ENCODE peak calls at places on chromosomes 7 and 10, in nine cellular contexts. One of them, this sample, is unnamed.

GRCh38 chr10:129141492-129141891 is 325.5 kb upstream of the MGMT start:
- DNase-seq in substantia nigra: no peak
- DNase-seq in fibroblast of lung: no peak
- DNase-seq in IMR-90: no peak
- DNase-seq in psoas muscle: no peak
- DNase-seq in adrenal gland: no peak
- DNase-seq in tibial nerve: no peak
- DNase-seq in brain microvascular endothelial cell: no peak
- DNase-seq in HCT116: no peak
- DNase-seq in this sample: no peak

GRCh38 chr7:150569245-150569644 is 2.1 kb downstream of the GIMAP4 start:
- DNase-seq in brain microvascular endothelial cell: no peak
- DNase-seq in substantia nigra: no peak
- DNase-seq in IMR-90: no peak
- DNase-seq in psoas muscle: no peak
- DNase-seq in adrenal gland: no peak
- DNase-seq in HCT116: no peak
- DNase-seq in tibial nerve: no peak
- DNase-seq in fibroblast of lung: no peak
- DNase-seq in this sample: no peak

GRCh38 chr7:16668978-16669377 is 23.0 kb downstream of the BZW2 start:
- DNase-seq in fibroblast of lung: no peak
- DNase-seq in tibial nerve: no peak
- DNase-seq in adrenal gland: no peak
- DNase-seq in HCT116: no peak
- DNase-seq in brain microvascular endothelial cell: no peak
- DNase-seq in substantia nigra: no peak
- DNase-seq in psoas muscle: no peak
- DNase-seq in IMR-90: no peak
- DNase-seq in this sample: no peak

GRCh38 chr7:134520130-134520529 is 7.2 kb upstream of the AKR1B10 start:
- DNase-seq in brain microvascular endothelial cell: no peak
- DNase-seq in substantia nigra: no peak
- DNase-seq in HCT116: no peak
- DNase-seq in IMR-90: peak
- DNase-seq in adrenal gland: no peak
- DNase-seq in fibroblast of lung: no peak
- DNase-seq in psoas muscle: no peak
- DNase-seq in tibial nerve: no peak
- DNase-seq in this sample: no peak

GRCh38 chr7:145105561-145105960 is 269.7 kb upstream of the TPK1 start:
- DNase-seq in tibial nerve: no peak
- DNase-seq in IMR-90: no peak
- DNase-seq in psoas muscle: no peak
- DNase-seq in adrenal gland: no peak
- DNase-seq in fibroblast of lung: no peak
- DNase-seq in substantia nigra: no peak
- DNase-seq in brain microvascular endothelial cell: no peak
- DNase-seq in HCT116: no peak
- DNase-seq in this sample: no peak

GRCh38 chr10:77857272-77857671 is 69.3 kb downstream of the DLG5 start:
- DNase-seq in adrenal gland: peak
- DNase-seq in IMR-90: no peak
- DNase-seq in tibial nerve: no peak
- DNase-seq in brain microvascular endothelial cell: no peak
- DNase-seq in HCT116: no peak
- DNase-seq in fibroblast of lung: no peak
- DNase-seq in substantia nigra: no peak
- DNase-seq in psoas muscle: no peak
- DNase-seq in this sample: no peak

GRCh38 chr7:24192053-24192452 is 91.9 kb upstream of the NPY start:
- DNase-seq in IMR-90: peak
- DNase-seq in tibial nerve: no peak
- DNase-seq in psoas muscle: no peak
- DNase-seq in HCT116: no peak
- DNase-seq in substantia nigra: no peak
- DNase-seq in fibroblast of lung: peak
- DNase-seq in adrenal gland: no peak
- DNase-seq in brain microvascular endothelial cell: no peak
- DNase-seq in this sample: no peak

GRCh38 chr10:49768731-49769130 is 6.6 kb upstream of the OGDHL start:
- DNase-seq in brain microvascular endothelial cell: no peak
- DNase-seq in substantia nigra: no peak
- DNase-seq in HCT116: no peak
- DNase-seq in adrenal gland: no peak
- DNase-seq in tibial nerve: no peak
- DNase-seq in IMR-90: no peak
- DNase-seq in psoas muscle: no peak
- DNase-seq in fibroblast of lung: no peak
- DNase-seq in this sample: no peak

GRCh38 chr10:98365698-98366530 is 49.1 kb downstream of the PYROXD2 start:
- DNase-seq in substantia nigra: no peak
- DNase-seq in HCT116: no peak
- DNase-seq in fibroblast of lung: no peak
- DNase-seq in tibial nerve: no peak
- DNase-seq in IMR-90: no peak
- DNase-seq in psoas muscle: no peak
- DNase-seq in brain microvascular endothelial cell: no peak
- DNase-seq in adrenal gland: no peak
- DNase-seq in this sample: no peak

GRCh38 chr7:37267251-37267650 is 181.4 kb downstream of the ELMO1 start:
- DNase-seq in HCT116: no peak
- DNase-seq in tibial nerve: no peak
- DNase-seq in substantia nigra: no peak
- DNase-seq in psoas muscle: no peak
- DNase-seq in IMR-90: no peak
- DNase-seq in brain microvascular endothelial cell: no peak
- DNase-seq in fibroblast of lung: no peak
- DNase-seq in adrenal gland: no peak
- DNase-seq in this sample: no peak

GRCh38 chr10:27748586-27748985 is 3.0 kb upstream of the MKX start:
- DNase-seq in IMR-90: no peak
- DNase-seq in substantia nigra: no peak
- DNase-seq in psoas muscle: no peak
- DNase-seq in fibroblast of lung: no peak
- DNase-seq in adrenal gland: no peak
- DNase-seq in HCT116: no peak
- DNase-seq in tibial nerve: no peak
- DNase-seq in brain microvascular endothelial cell: no peak
- DNase-seq in this sample: no peak

GRCh38 chr7:50069613-50070012 is 23.4 kb downstream of the ZPBP start:
- DNase-seq in HCT116: no peak
- DNase-seq in substantia nigra: no peak
- DNase-seq in tibial nerve: no peak
- DNase-seq in brain microvascular endothelial cell: no peak
- DNase-seq in IMR-90: no peak
- DNase-seq in fibroblast of lung: peak
- DNase-seq in psoas muscle: peak
- DNase-seq in adrenal gland: peak
- DNase-seq in this sample: no peak

GRCh38 chr10:61810263-61810662 is 91.2 kb upstream of the ARID5B start:
- DNase-seq in tibial nerve: no peak
- DNase-seq in fibroblast of lung: no peak
- DNase-seq in substantia nigra: no peak
- DNase-seq in IMR-90: no peak
- DNase-seq in HCT116: no peak
- DNase-seq in adrenal gland: no peak
- DNase-seq in psoas muscle: no peak
- DNase-seq in brain microvascular endothelial cell: no peak
- DNase-seq in this sample: no peak

GRCh38 chr7:148442933-148443332 is 147.6 kb upstream of the C7orf33 start:
- DNase-seq in IMR-90: no peak
- DNase-seq in tibial nerve: no peak
- DNase-seq in brain microvascular endothelial cell: no peak
- DNase-seq in substantia nigra: no peak
- DNase-seq in fibroblast of lung: no peak
- DNase-seq in psoas muscle: no peak
- DNase-seq in HCT116: no peak
- DNase-seq in adrenal gland: no peak
- DNase-seq in this sample: no peak

GRCh38 chr10:67808706-67809105 is 29.3 kb downstream of the DNAJC12 start:
- DNase-seq in IMR-90: no peak
- DNase-seq in fibroblast of lung: no peak
- DNase-seq in HCT116: no peak
- DNase-seq in tibial nerve: no peak
- DNase-seq in psoas muscle: no peak
- DNase-seq in brain microvascular endothelial cell: no peak
- DNase-seq in adrenal gland: no peak
- DNase-seq in substantia nigra: no peak
- DNase-seq in this sample: no peak

GRCh38 chr10:77737608-77738007 is 100.0 kb upstream of the KCNMA1 start:
- DNase-seq in adrenal gland: no peak
- DNase-seq in IMR-90: peak
- DNase-seq in brain microvascular endothelial cell: peak
- DNase-seq in tibial nerve: no peak
- DNase-seq in psoas muscle: no peak
- DNase-seq in fibroblast of lung: peak
- DNase-seq in substantia nigra: no peak
- DNase-seq in HCT116: peak
- DNase-seq in this sample: no peak

GRCh38 chr10:66784796-66785195 is 141.0 kb upstream of the LRRTM3 start:
- DNase-seq in substantia nigra: no peak
- DNase-seq in IMR-90: peak
- DNase-seq in psoas muscle: no peak
- DNase-seq in HCT116: no peak
- DNase-seq in adrenal gland: no peak
- DNase-seq in tibial nerve: no peak
- DNase-seq in fibroblast of lung: peak
- DNase-seq in brain microvascular endothelial cell: no peak
- DNase-seq in this sample: no peak

GRCh38 chr7:16098585-16099179 is 322.7 kb downstream of the CRPPA start:
- DNase-seq in substantia nigra: no peak
- DNase-seq in fibroblast of lung: no peak
- DNase-seq in psoas muscle: no peak
- DNase-seq in tibial nerve: no peak
- DNase-seq in HCT116: peak
- DNase-seq in brain microvascular endothelial cell: no peak
- DNase-seq in adrenal gland: no peak
- DNase-seq in IMR-90: peak
- DNase-seq in this sample: no peak

GRCh38 chr10:26156019-26156418 is 60.6 kb upstream of the GAD2 start:
- DNase-seq in HCT116: no peak
- DNase-seq in tibial nerve: no peak
- DNase-seq in fibroblast of lung: no peak
- DNase-seq in brain microvascular endothelial cell: no peak
- DNase-seq in psoas muscle: no peak
- DNase-seq in IMR-90: no peak
- DNase-seq in adrenal gland: no peak
- DNase-seq in substantia nigra: no peak
- DNase-seq in this sample: no peak

DNA sequence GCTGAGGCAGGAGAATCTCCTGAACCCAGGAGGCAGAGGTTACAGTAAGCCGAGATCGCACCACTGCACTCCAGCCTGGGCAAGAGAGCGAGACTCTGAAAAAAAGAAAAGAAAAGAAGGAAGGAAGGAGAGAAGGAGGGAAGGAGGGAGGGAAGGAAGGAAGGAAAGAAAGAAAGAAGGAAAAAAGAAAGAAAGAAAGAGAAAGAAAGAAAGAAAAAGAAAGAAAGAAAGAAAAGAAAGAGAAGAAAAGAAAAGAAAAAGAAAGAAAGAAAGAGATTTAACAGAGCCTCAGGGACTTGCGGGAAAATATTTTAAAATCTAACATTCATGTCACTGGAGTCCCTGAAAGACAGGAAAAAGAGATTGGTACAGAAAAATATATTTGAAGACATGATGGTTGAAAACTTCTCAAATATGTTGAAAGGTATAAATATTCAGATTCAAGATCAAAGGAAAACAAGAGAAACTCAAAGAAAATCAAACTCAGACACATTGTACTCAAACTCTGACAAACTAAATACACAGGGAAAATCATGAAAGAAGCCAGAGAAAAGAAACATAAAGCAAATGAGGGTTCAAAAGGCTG is 25.3 kb upstream of the DNAAF5 start:
- DNase-seq in HCT116: no peak
- DNase-seq in tibial nerve: no peak
- DNase-seq in adrenal gland: no peak
- DNase-seq in IMR-90: no peak
- DNase-seq in psoas muscle: no peak
- DNase-seq in fibroblast of lung: no peak
- DNase-seq in brain microvascular endothelial cell: no peak
- DNase-seq in substantia nigra: no peak
- DNase-seq in this sample: no peak
- H3K27ac ChIP-seq in HCT116: no peak
- H3K27ac ChIP-seq in tibial nerve: no peak
- H3K27ac ChIP-seq in adrenal gland: no peak
- H3K27ac ChIP-seq in IMR-90: no peak
- H3K27ac ChIP-seq in psoas muscle: no peak
- H3K27ac ChIP-seq in fibroblast of lung: no peak
- H3K27ac ChIP-seq in brain microvascular endothelial cell: no peak
- H3K27ac ChIP-seq in substantia nigra: no peak
- H3K27ac ChIP-seq in this sample: no peak

DNA sequence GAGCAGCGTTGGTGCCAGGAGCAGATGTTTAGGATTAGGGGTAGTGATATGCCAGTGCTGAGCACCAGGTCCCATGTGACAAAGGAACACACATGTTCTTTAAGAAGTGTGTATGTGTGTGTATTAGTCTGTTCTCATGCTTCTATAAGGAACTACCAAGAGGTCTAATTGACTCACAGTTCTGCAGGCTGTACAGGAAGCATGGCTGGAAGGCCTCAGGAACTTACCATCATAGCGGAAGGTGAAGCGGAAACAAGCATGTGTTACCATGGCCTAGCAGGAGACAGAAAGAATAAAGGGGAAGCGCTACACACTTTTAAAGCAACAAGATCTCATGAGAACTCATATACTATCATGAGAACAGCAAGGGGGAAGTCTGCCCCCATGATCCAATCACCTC is 22.8 kb upstream of the PDZD8 start:
- DNase-seq in brain microvascular endothelial cell: no peak
- DNase-seq in substantia nigra: no peak
- DNase-seq in psoas muscle: no peak
- DNase-seq in tibial nerve: no peak
- DNase-seq in adrenal gland: no peak
- DNase-seq in IMR-90: no peak
- DNase-seq in fibroblast of lung: no peak
- DNase-seq in HCT116: no peak
- DNase-seq in this sample: no peak
- H3K27ac ChIP-seq in brain microvascular endothelial cell: no peak
- H3K27ac ChIP-seq in substantia nigra: no peak
- H3K27ac ChIP-seq in psoas muscle: no peak
- H3K27ac ChIP-seq in tibial nerve: no peak
- H3K27ac ChIP-seq in adrenal gland: no peak
- H3K27ac ChIP-seq in IMR-90: no peak
- H3K27ac ChIP-seq in fibroblast of lung: no peak
- H3K27ac ChIP-seq in HCT116: no peak
- H3K27ac ChIP-seq in this sample: no peak

GRCh38 chr10:116274141-116274861 is 1.3 kb upstream of the GFRA1 start:
- DNase-seq in fibroblast of lung: peak
- DNase-seq in tibial nerve: no peak
- DNase-seq in brain microvascular endothelial cell: no peak
- DNase-seq in substantia nigra: no peak
- DNase-seq in IMR-90: no peak
- DNase-seq in adrenal gland: peak
- DNase-seq in psoas muscle: no peak
- DNase-seq in HCT116: no peak
- DNase-seq in this sample: no peak
- H3K27ac ChIP-seq in fibroblast of lung: no peak
- H3K27ac ChIP-seq in tibial nerve: peak
- H3K27ac ChIP-seq in brain microvascular endothelial cell: no peak
- H3K27ac ChIP-seq in substantia nigra: no peak
- H3K27ac ChIP-seq in IMR-90: no peak
- H3K27ac ChIP-seq in adrenal gland: no peak
- H3K27ac ChIP-seq in psoas muscle: no peak
- H3K27ac ChIP-seq in HCT116: no peak
- H3K27ac ChIP-seq in this sample: peak

GRCh38 chr7:2843191-2843685 is 870 bp downstream of the GNA12 start:
- DNase-seq in HCT116: no peak
- DNase-seq in substantia nigra: no peak
- DNase-seq in brain microvascular endothelial cell: no peak
- DNase-seq in adrenal gland: peak
- DNase-seq in fibroblast of lung: no peak
- DNase-seq in IMR-90: no peak
- DNase-seq in psoas muscle: peak
- DNase-seq in tibial nerve: no peak
- DNase-seq in this sample: no peak
- H3K27ac ChIP-seq in HCT116: no peak
- H3K27ac ChIP-seq in substantia nigra: peak
- H3K27ac ChIP-seq in brain microvascular endothelial cell: no peak
- H3K27ac ChIP-seq in adrenal gland: peak
- H3K27ac ChIP-seq in fibroblast of lung: peak
- H3K27ac ChIP-seq in IMR-90: peak
- H3K27ac ChIP-seq in psoas muscle: peak
- H3K27ac ChIP-seq in tibial nerve: peak
- H3K27ac ChIP-seq in this sample: no peak